ENCODE peak calls at places on chromosomes 2 and 18, in ten cellular contexts. One of them, this sample, is unnamed.

GRCh38 chr2:104944495-104944894 is 90.6 kb downstream of the POU3F3 start:
- DNase-seq in stromal cell of bone marrow: no peak
- DNase-seq in activated T-helper 1 cell treated with anti-CD3 and anti-CD28 coated beads, Interleukin-12 subunit alpha, Interleukin-12 subunit beta, Interleukin-2, Interleukin-4 antibody, amounts not matched to agents 30 ng/mL and 10 ng/mL and 1 ng/mL, durations not matched to agents 14 hours and 24 hours and 36 hours: no peak
- DNase-seq in hepatocyte: peak; percentile 27
- DNase-seq in upper lobe of right lung: no peak
- DNase-seq in neural crest cell: peak; percentile 18
- DNase-seq in KBM-7: peak; percentile 63
- DNase-seq in stimulated activated CD8-positive, alpha-beta memory T cell treated with anti-CD3 and anti-CD28 coated beads, Interleukin-4, amount 100 ng/mL, for 4 hours: no peak
- DNase-seq in neuronal stem cell: peak; percentile 48
- DNase-seq in HEK293T: peak; percentile 38
- DNase-seq in this sample: no peak

GRCh38 chr2:191786694-191787093 is 60.2 kb downstream of the CAVIN2 start:
- DNase-seq in stimulated activated CD8-positive, alpha-beta memory T cell treated with anti-CD3 and anti-CD28 coated beads, Interleukin-4, amount 100 ng/mL, for 4 hours: no peak
- DNase-seq in stromal cell of bone marrow: no peak
- DNase-seq in upper lobe of right lung: no peak
- DNase-seq in activated T-helper 1 cell treated with anti-CD3 and anti-CD28 coated beads, Interleukin-12 subunit alpha, Interleukin-12 subunit beta, Interleukin-2, Interleukin-4 antibody, amounts not matched to agents 30 ng/mL and 10 ng/mL and 1 ng/mL, durations not matched to agents 14 hours and 24 hours and 36 hours: no peak
- DNase-seq in HEK293T: no peak
- DNase-seq in KBM-7: peak; percentile 46
- DNase-seq in neuronal stem cell: no peak
- DNase-seq in hepatocyte: no peak
- DNase-seq in neural crest cell: no peak
- DNase-seq in this sample: no peak

GRCh38 chr18:70322385-70322784 is 33.5 kb downstream of the SOCS6 start:
- DNase-seq in hepatocyte: no peak
- DNase-seq in stimulated activated CD8-positive, alpha-beta memory T cell treated with anti-CD3 and anti-CD28 coated beads, Interleukin-4, amount 100 ng/mL, for 4 hours: no peak
- DNase-seq in HEK293T: no peak
- DNase-seq in KBM-7: no peak
- DNase-seq in stromal cell of bone marrow: no peak
- DNase-seq in upper lobe of right lung: no peak
- DNase-seq in activated T-helper 1 cell treated with anti-CD3 and anti-CD28 coated beads, Interleukin-12 subunit alpha, Interleukin-12 subunit beta, Interleukin-2, Interleukin-4 antibody, amounts not matched to agents 30 ng/mL and 10 ng/mL and 1 ng/mL, durations not matched to agents 14 hours and 24 hours and 36 hours: no peak
- DNase-seq in neuronal stem cell: no peak
- DNase-seq in neural crest cell: no peak
- DNase-seq in this sample: no peak

GRCh38 chr2:239601201-239601851 is 200.5 kb upstream of the HDAC4 start:
- DNase-seq in KBM-7: no peak
- DNase-seq in stromal cell of bone marrow: no peak
- DNase-seq in neural crest cell: no peak
- DNase-seq in stimulated activated CD8-positive, alpha-beta memory T cell treated with anti-CD3 and anti-CD28 coated beads, Interleukin-4, amount 100 ng/mL, for 4 hours: no peak
- DNase-seq in neuronal stem cell: peak; percentile 23
- DNase-seq in HEK293T: no peak
- DNase-seq in upper lobe of right lung: no peak
- DNase-seq in activated T-helper 1 cell treated with anti-CD3 and anti-CD28 coated beads, Interleukin-12 subunit alpha, Interleukin-12 subunit beta, Interleukin-2, Interleukin-4 antibody, amounts not matched to agents 30 ng/mL and 10 ng/mL and 1 ng/mL, durations not matched to agents 14 hours and 24 hours and 36 hours: no peak
- DNase-seq in hepatocyte: no peak
- DNase-seq in this sample: peak; percentile 63

GRCh38 chr2:15178946-15179345 is 382.2 kb downstream of the NBAS start:
- DNase-seq in stimulated activated CD8-positive, alpha-beta memory T cell treated with anti-CD3 and anti-CD28 coated beads, Interleukin-4, amount 100 ng/mL, for 4 hours: no peak
- DNase-seq in activated T-helper 1 cell treated with anti-CD3 and anti-CD28 coated beads, Interleukin-12 subunit alpha, Interleukin-12 subunit beta, Interleukin-2, Interleukin-4 antibody, amounts not matched to agents 30 ng/mL and 10 ng/mL and 1 ng/mL, durations not matched to agents 14 hours and 24 hours and 36 hours: no peak
- DNase-seq in hepatocyte: no peak
- DNase-seq in stromal cell of bone marrow: no peak
- DNase-seq in neural crest cell: no peak
- DNase-seq in KBM-7: no peak
- DNase-seq in upper lobe of right lung: no peak
- DNase-seq in neuronal stem cell: no peak
- DNase-seq in HEK293T: no peak
- DNase-seq in this sample: no peak

GRCh38 chr2:8229546-8229986 is 452.3 kb upstream of the ID2 start:
- DNase-seq in stromal cell of bone marrow: peak; percentile 77
- DNase-seq in KBM-7: peak; percentile 80
- DNase-seq in neuronal stem cell: no peak
- DNase-seq in activated T-helper 1 cell treated with anti-CD3 and anti-CD28 coated beads, Interleukin-12 subunit alpha, Interleukin-12 subunit beta, Interleukin-2, Interleukin-4 antibody, amounts not matched to agents 30 ng/mL and 10 ng/mL and 1 ng/mL, durations not matched to agents 14 hours and 24 hours and 36 hours: peak; percentile 55
- DNase-seq in HEK293T: no peak
- DNase-seq in hepatocyte: peak; percentile 27
- DNase-seq in stimulated activated CD8-positive, alpha-beta memory T cell treated with anti-CD3 and anti-CD28 coated beads, Interleukin-4, amount 100 ng/mL, for 4 hours: peak; percentile 47
- DNase-seq in upper lobe of right lung: no peak
- DNase-seq in neural crest cell: no peak
- DNase-seq in this sample: peak; percentile 86

GRCh38 chr2:38146302-38146916 is 70.5 kb upstream of the CYP1B1 start:
- DNase-seq in activated T-helper 1 cell treated with anti-CD3 and anti-CD28 coated beads, Interleukin-12 subunit alpha, Interleukin-12 subunit beta, Interleukin-2, Interleukin-4 antibody, amounts not matched to agents 30 ng/mL and 10 ng/mL and 1 ng/mL, durations not matched to agents 14 hours and 24 hours and 36 hours: no peak
- DNase-seq in stromal cell of bone marrow: peak; percentile 91
- DNase-seq in stimulated activated CD8-positive, alpha-beta memory T cell treated with anti-CD3 and anti-CD28 coated beads, Interleukin-4, amount 100 ng/mL, for 4 hours: no peak
- DNase-seq in HEK293T: peak; percentile 18
- DNase-seq in KBM-7: peak; percentile 89
- DNase-seq in neural crest cell: no peak
- DNase-seq in upper lobe of right lung: peak; percentile 85
- DNase-seq in neuronal stem cell: no peak
- DNase-seq in hepatocyte: peak; percentile 55
- DNase-seq in this sample: peak; percentile 76

GRCh38 chr2:68411397-68412126 is 46.5 kb downstream of the PLEK start:
- DNase-seq in activated T-helper 1 cell treated with anti-CD3 and anti-CD28 coated beads, Interleukin-12 subunit alpha, Interleukin-12 subunit beta, Interleukin-2, Interleukin-4 antibody, amounts not matched to agents 30 ng/mL and 10 ng/mL and 1 ng/mL, durations not matched to agents 14 hours and 24 hours and 36 hours: no peak
- DNase-seq in upper lobe of right lung: no peak
- DNase-seq in stimulated activated CD8-positive, alpha-beta memory T cell treated with anti-CD3 and anti-CD28 coated beads, Interleukin-4, amount 100 ng/mL, for 4 hours: no peak
- DNase-seq in neuronal stem cell: no peak
- DNase-seq in hepatocyte: no peak
- DNase-seq in stromal cell of bone marrow: no peak
- DNase-seq in neural crest cell: no peak
- DNase-seq in HEK293T: no peak
- DNase-seq in KBM-7: peak; percentile 83
- DNase-seq in this sample: no peak

GRCh38 chr2:157777425-157777824 is 98.7 kb downstream of the ACVR1 start:
- DNase-seq in stromal cell of bone marrow: no peak
- DNase-seq in neuronal stem cell: no peak
- DNase-seq in neural crest cell: peak; percentile 31
- DNase-seq in HEK293T: peak; percentile 30
- DNase-seq in hepatocyte: peak; percentile 44
- DNase-seq in activated T-helper 1 cell treated with anti-CD3 and anti-CD28 coated beads, Interleukin-12 subunit alpha, Interleukin-12 subunit beta, Interleukin-2, Interleukin-4 antibody, amounts not matched to agents 30 ng/mL and 10 ng/mL and 1 ng/mL, durations not matched to agents 14 hours and 24 hours and 36 hours: peak; percentile 19
- DNase-seq in upper lobe of right lung: no peak
- DNase-seq in KBM-7: peak; percentile 62
- DNase-seq in stimulated activated CD8-positive, alpha-beta memory T cell treated with anti-CD3 and anti-CD28 coated beads, Interleukin-4, amount 100 ng/mL, for 4 hours: peak; percentile 5
- DNase-seq in this sample: no peak

GRCh38 chr2:21966139-21966538 is 842.4 kb downstream of the TDRD15 start:
- DNase-seq in neuronal stem cell: no peak
- DNase-seq in KBM-7: no peak
- DNase-seq in activated T-helper 1 cell treated with anti-CD3 and anti-CD28 coated beads, Interleukin-12 subunit alpha, Interleukin-12 subunit beta, Interleukin-2, Interleukin-4 antibody, amounts not matched to agents 30 ng/mL and 10 ng/mL and 1 ng/mL, durations not matched to agents 14 hours and 24 hours and 36 hours: no peak
- DNase-seq in stromal cell of bone marrow: no peak
- DNase-seq in neural crest cell: no peak
- DNase-seq in hepatocyte: no peak
- DNase-seq in HEK293T: no peak
- DNase-seq in upper lobe of right lung: no peak
- DNase-seq in stimulated activated CD8-positive, alpha-beta memory T cell treated with anti-CD3 and anti-CD28 coated beads, Interleukin-4, amount 100 ng/mL, for 4 hours: no peak
- DNase-seq in this sample: no peak

GRCh38 chr2:157447031-157447430 is 3.1 kb upstream of the CYTIP start:
- DNase-seq in activated T-helper 1 cell treated with anti-CD3 and anti-CD28 coated beads, Interleukin-12 subunit alpha, Interleukin-12 subunit beta, Interleukin-2, Interleukin-4 antibody, amounts not matched to agents 30 ng/mL and 10 ng/mL and 1 ng/mL, durations not matched to agents 14 hours and 24 hours and 36 hours: no peak
- DNase-seq in stimulated activated CD8-positive, alpha-beta memory T cell treated with anti-CD3 and anti-CD28 coated beads, Interleukin-4, amount 100 ng/mL, for 4 hours: no peak
- DNase-seq in hepatocyte: no peak
- DNase-seq in upper lobe of right lung: no peak
- DNase-seq in KBM-7: no peak
- DNase-seq in neural crest cell: no peak
- DNase-seq in stromal cell of bone marrow: no peak
- DNase-seq in neuronal stem cell: no peak
- DNase-seq in HEK293T: no peak
- DNase-seq in this sample: no peak